ENCODE peak calls at places on chromosomes 5 and 9, in ten cellular contexts. J is GM23338, D is ovary, V is psoas muscle, C is A549, P is fibroblast of lung, K is uterus, E is heart left ventricle, B is OCI-LY7, X is hepatocyte. A is an unnamed sample.
A peak's percentile ranks its signal among the peaks of the same experiment; 100 is the strongest.

GRCh38 chr5:148425808-148426207 is 42.0 kb downstream of the FBXO38 start:
- DNase-seq in J (no peak), D (no peak), V (no peak), C (no peak), P (peak; percentile 19), K (no peak), E (no peak), B (no peak), X (no peak), A (no peak)

GRCh38 chr5:160703547-160704189 is 148.3 kb downstream of the ATP10B start:
- DNase-seq in J (no peak), D (no peak), V (no peak), C (no peak), P (no peak), K (no peak), E (no peak), B (no peak), X (no peak), A (no peak)

GRCh38 chr5:34503379-34504346 is 152.5 kb upstream of the RAI14 start:
- DNase-seq in J (no peak), D (no peak), V (no peak), C (no peak), P (peak; percentile 70), K (no peak), E (peak; percentile 23), B (no peak), X (no peak), A (no peak)

GRCh38 chr9:115359011-115359780 is 241.2 kb upstream of the TNC start:
- DNase-seq in J (no peak), D (no peak), V (no peak), C (no peak), P (peak; percentile 64), K (no peak), E (no peak), B (no peak), X (no peak), A (peak; percentile 75)

GRCh38 chr5:35202319-35203111 is 27.8 kb downstream of the PRLR start:
- DNase-seq in J (peak; percentile 86), D (no peak), V (no peak), C (peak; percentile 42), P (peak; percentile 34), K (no peak), E (peak; percentile 13), B (peak; percentile 37), X (peak; percentile 68), A (peak; percentile 55)

GRCh38 chr9:135050072-135050990 is 37.1 kb upstream of the OLFM1 start:
- DNase-seq in J (no peak), D (no peak), V (no peak), C (no peak), P (no peak), K (no peak), E (no peak), B (no peak), X (no peak), A (no peak)

GRCh38 chr5:35476046-35476445 is 141.6 kb upstream of the SPEF2 start:
- DNase-seq in J (no peak), D (no peak), V (no peak), C (no peak), P (no peak), K (peak; percentile 35), E (no peak), B (no peak), X (no peak), A (no peak)

GRCh38 chr9:133986774-133987454 is 5.2 kb downstream of the VAV2 start:
- DNase-seq in J (no peak), D (no peak), V (peak; percentile 19), C (no peak), P (no peak), K (no peak), E (no peak), B (no peak), X (no peak), A (no peak)

GRCh38 chr5:102718819-102719218 is 36.3 kb upstream of the PAM start:
- DNase-seq in J (no peak), D (no peak), V (no peak), C (no peak), P (peak; percentile 30), K (no peak), E (no peak), B (no peak), X (no peak), A (no peak)

GRCh38 chr5:6950250-6950649 is 237.0 kb downstream of the TENT4A start:
- DNase-seq in J (no peak), D (no peak), V (no peak), C (no peak), P (no peak), K (no peak), E (no peak), B (no peak), X (no peak), A (no peak)

GRCh38 chr5:130529716-130530485 is 625.6 kb downstream of the CHSY3 start:
- DNase-seq in J (peak; percentile 3), D (no peak), V (no peak), C (no peak), P (no peak), K (no peak), E (no peak), B (no peak), X (no peak), A (no peak)

GRCh38 chr5:59071755-59072549 is 489.1 kb downstream of the RAB3C start:
- DNase-seq in J (no peak), D (no peak), V (no peak), C (no peak), P (no peak), K (no peak), E (no peak), B (no peak), X (no peak), A (no peak)

GRCh38 chr5:59066367-59067163 is 483.7 kb downstream of the RAB3C start:
- DNase-seq in J (no peak), D (no peak), V (no peak), C (no peak), P (peak; percentile 81), K (no peak), E (no peak), B (no peak), X (no peak), A (no peak)

GRCh38 chr5:59065551-59065950 is 482.7 kb downstream of the RAB3C start:
- DNase-seq in J (no peak), D (no peak), V (no peak), C (no peak), P (peak; percentile 53), K (no peak), E (no peak), B (no peak), X (no peak), A (no peak)

GRCh38 chr5:59067976-59068651 is 485.2 kb downstream of the RAB3C start:
- DNase-seq in J (no peak), D (no peak), V (no peak), C (no peak), P (peak; percentile 5), K (no peak), E (no peak), B (no peak), X (no peak), A (no peak)

GRCh38 chr5:59069438-59070079 is 486.7 kb downstream of the RAB3C start:
- DNase-seq in J (no peak), D (no peak), V (no peak), C (peak; percentile 72), P (peak; percentile 95), K (peak; percentile 39), E (peak; percentile 13), B (no peak), X (peak; percentile 70), A (no peak)
- H3K27ac ChIP-seq in J (no peak overlapping the region), D (no peak overlapping the region), V (peak overlapping the region; percentile 48), C (peak overlapping the region; percentile 85), P (peak overlapping the region; percentile 50), K (no peak overlapping the region), E (peak overlapping the region; percentile 35), B (no peak overlapping the region), X (peak overlapping the region; percentile 31), A (no peak overlapping the region)

GRCh38 chr9:128244443-128245226 is 31.2 kb downstream of the GOLGA2 start:
- DNase-seq in J (peak; percentile 87), D (peak; percentile 72), V (peak; percentile 92), C (no peak), P (peak; percentile 79), K (peak; percentile 87), E (peak; percentile 80), B (peak; percentile 65), X (peak; percentile 92), A (no peak)
- H3K4me3 ChIP-seq in J (peak overlapping the region; percentile 38), D (peak overlapping the region; percentile 16), V (peak overlapping the region; percentile 44), C (no peak overlapping the region), P (peak overlapping the region; percentile 62), K (peak overlapping the region; percentile 30), E (peak overlapping the region; percentile 46), B (no peak overlapping the region), X (peak overlapping the region; percentile 37), A (no peak overlapping the region)

GRCh38 chr9:36407122-36407723 is 7.2 kb upstream of the RNF38 start:
- DNase-seq in J (peak; percentile 79), D (peak; percentile 62), V (no peak), C (peak; percentile 59), P (peak; percentile 39), K (peak; percentile 59), E (peak; percentile 36), B (peak; percentile 74), X (peak; percentile 83), A (peak; percentile 53)
- TF ChIP-seq CTCF in J (peak; percentile 98), D (peak; percentile 85), V (peak; percentile 94), C (peak; percentile 94), P (peak; percentile 96), K (peak; percentile 92), E (peak; percentile 91), B (peak; percentile 96), X (peak; percentile 92), A (peak; percentile 78)

GRCh38 chr9:34458013-34458966 is at the start of the genes DNAI1 and FAM219A:
- DNase-seq in J (peak; percentile 99), D (peak; percentile 99), V (peak; percentile 99), C (peak; percentile 94), P (peak; percentile 98), K (peak; percentile 98), E (peak; percentile 99), B (peak; percentile 99), X (peak; percentile 100), A (peak; percentile 98)
- H3K27ac ChIP-seq in J (no peak within 1 kb of the TSS), D (peak within 1 kb of the TSS; percentile 48), V (peak within 1 kb of the TSS; percentile 91), C (peak within 1 kb of the TSS; percentile 94), P (peak within 1 kb of the TSS; percentile 88), K (peak within 1 kb of the TSS; percentile 81), E (peak within 1 kb of the TSS; percentile 86), B (no peak within 1 kb of the TSS), X (peak within 1 kb of the TSS; percentile 53), A (peak within 1 kb of the TSS; percentile 45)